ENCODE peak calls at places on chromosomes 2 and 18, in six cellular contexts. F is endothelial cell of umbilical vein, J is left ventricle myocardium inferior, G is thoracic aorta, E is dorsolateral prefrontal cortex, N is psoas muscle. I is an unnamed sample.

GRCh38 chr2:109330056-109330455 is 201.1 kb downstream of the SH3RF3 start:
- DNase-seq in J (no peak), N (no peak), E (no peak), F (no peak), G (no peak), I (peak)

GRCh38 chr2:236964291-236964690 is 121.4 kb upstream of the COPS8 start:
- DNase-seq in E (no peak), G (no peak), N (peak), F (no peak), J (no peak), I (no peak)

GRCh38 chr2:46521215-46521683 is 41.9 kb downstream of the TMEM247 start:
- DNase-seq in E (no peak), N (peak), F (no peak), G (no peak), J (peak), I (peak)

GRCh38 chr18:79903071-79903635 is 48.3 kb downstream of the SLC66A2 start:
- DNase-seq in J (no peak), E (peak), N (no peak), F (no peak), G (no peak), I (no peak)

GRCh38 chr2:127183771-127184170 is 36.3 kb downstream of the CYP27C1 start:
- DNase-seq in N (no peak), J (no peak), F (no peak), E (no peak), G (no peak), I (no peak)

GRCh38 chr2:75047907-75048625 is 89.6 kb downstream of the POLE4 start:
- DNase-seq in G (no peak), J (no peak), N (no peak), F (no peak), E (no peak), I (peak)

GRCh38 chr2:96839875-96840850 is 3.7 kb downstream of the ANKRD23 start:
- DNase-seq in N (no peak), F (no peak), E (no peak), J (no peak), G (no peak), I (no peak)

GRCh38 chr2:48605482-48606175 is 12.0 kb upstream of the GTF2A1L start:
- DNase-seq in F (no peak), E (no peak), N (no peak), J (no peak), G (no peak), I (no peak)

GRCh38 chr2:239824866-239825704 is 200.1 kb downstream of the NDUFA10 start:
- DNase-seq in N (no peak), G (no peak), E (peak), F (no peak), J (peak), I (no peak)

GRCh38 chr2:73172963-73173362 is 29.4 kb upstream of the NOTO start:
- DNase-seq in G (no peak), F (no peak), J (no peak), N (no peak), E (no peak), I (no peak)

GRCh38 chr18:10239138-10239537 is 215.3 kb upstream of the APCDD1 start:
- DNase-seq in J (peak), G (no peak), N (peak), E (no peak), F (peak), I (peak)

GRCh38 chr18:471701-472100 is 28.8 kb downstream of the COLEC12 start:
- DNase-seq in G (no peak), F (no peak), J (no peak), N (no peak), E (no peak), I (peak)

DNA sequence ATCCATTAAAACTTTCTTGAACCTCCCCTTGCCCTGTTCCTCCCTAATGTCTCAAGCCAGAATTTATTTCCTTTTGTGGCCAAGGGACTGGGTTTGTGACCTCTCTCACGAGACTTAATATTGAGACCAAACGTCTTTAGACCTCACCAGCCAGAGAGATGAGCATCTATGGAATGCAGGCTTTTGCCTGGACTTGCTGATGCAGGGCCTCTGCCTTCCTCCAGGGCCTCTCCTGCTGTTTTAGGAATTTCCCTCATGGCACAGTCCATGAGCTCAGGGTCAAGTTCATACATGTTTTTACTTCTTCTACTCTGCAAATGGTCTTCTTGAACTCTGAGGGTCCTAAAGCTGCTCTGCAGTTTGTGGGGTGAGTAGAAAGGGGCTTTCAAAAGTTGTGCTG is 22.3 kb downstream of the IL1B start:
- DNase-seq in N (no peak), G (no peak), J (no peak), F (no peak), E (no peak), I (peak)
- TF ChIP-seq CTCF in N (no peak), G (no peak), J (no peak), F (no peak), E (no peak), I (peak)

GRCh38 chr2:172101707-172102158 is 967 bp downstream of the DLX2 start:
- DNase-seq in F (no peak), G (no peak), E (no peak), N (no peak), J (no peak), I (no peak)

GRCh38 chr2:172101008-172101706 is 1.5 kb downstream of the DLX2 start:
- DNase-seq in E (no peak), G (no peak), J (no peak), F (no peak), N (no peak), I (no peak)

GRCh38 chr2:172099472-172100079 is 3.1 kb downstream of the DLX2 start:
- DNase-seq in G (no peak), N (no peak), F (no peak), J (no peak), E (no peak), I (no peak)

GRCh38 chr2:172098650-172099471 is 3.8 kb downstream of the DLX2 start:
- DNase-seq in G (no peak), J (no peak), E (no peak), F (peak), N (peak), I (peak)

DNA sequence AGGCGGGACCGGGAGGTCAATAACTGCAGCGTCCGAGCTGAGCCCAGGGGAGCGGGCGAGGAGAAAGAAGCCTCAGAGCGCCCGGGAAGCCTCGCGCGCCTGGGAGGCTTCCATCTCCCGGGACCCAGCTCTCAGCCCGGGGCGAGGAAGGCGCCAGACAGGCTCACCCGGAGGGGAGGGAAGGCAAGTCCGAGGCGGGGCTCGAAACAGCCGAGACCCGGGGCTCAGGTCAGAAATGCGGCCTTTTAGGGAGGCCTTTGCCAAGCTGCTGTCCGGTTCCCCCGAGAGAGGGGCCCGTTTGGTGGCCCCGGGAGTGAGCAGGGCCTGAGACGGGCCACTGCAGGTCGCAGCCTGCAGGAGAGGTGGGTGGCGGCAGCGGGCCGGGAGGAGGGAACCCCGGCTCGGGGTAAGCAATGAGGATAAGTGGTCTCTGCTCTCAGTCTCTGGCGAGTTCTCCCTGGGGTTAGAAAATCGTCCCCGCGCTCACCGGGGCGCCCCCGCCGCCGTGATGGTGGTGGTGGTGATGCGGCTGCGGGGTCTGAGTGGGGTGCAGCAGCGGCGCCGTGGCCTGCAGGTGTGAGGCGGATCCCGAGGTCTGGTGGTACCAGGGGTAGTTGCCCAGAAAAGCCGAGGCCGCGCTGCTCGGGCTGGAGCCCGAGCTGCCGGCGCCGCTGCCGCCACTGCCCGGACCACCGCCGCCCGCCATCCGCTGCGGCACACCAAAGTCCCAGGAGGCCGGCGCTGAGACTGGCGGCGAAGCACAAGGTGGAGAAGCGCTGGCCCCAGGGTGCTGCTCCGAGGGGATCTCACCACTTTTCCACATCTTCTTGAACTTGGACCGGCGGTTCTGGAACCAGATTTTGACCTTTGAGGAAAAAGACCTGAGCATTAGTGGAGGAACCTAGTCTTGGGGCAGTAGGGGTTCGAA is 2.4 kb downstream of the DLX2 start:
- DNase-seq in J (no peak), N (no peak), G (no peak), F (no peak), E (no peak), I (no peak)
- H3K4me3 ChIP-seq in J (peak), N (peak), G (peak), F (no peak), E (peak), I (no peak)

GRCh38 chr18:74356959-74357358 is 41.3 kb downstream of the C18orf63 start:
- DNase-seq in N (no peak), F (no peak), G (no peak), J (no peak), E (no peak), I (no peak)

GRCh38 chr18:74351354-74351753 is 35.7 kb downstream of the C18orf63 start:
- DNase-seq in J (no peak), E (no peak), F (peak), G (no peak), N (no peak), I (peak)

GRCh38 chr18:74353169-74353775 is 37.6 kb downstream of the C18orf63 start:
- DNase-seq in J (peak), G (peak), N (no peak), E (peak), F (peak), I (peak)
- TF ChIP-seq CTCF in J (peak), G (peak), N (peak), E (peak), F (peak), I (peak)

GRCh38 chr2:33136056-33136455 is 189.3 kb downstream of the LTBP1 start:
- DNase-seq in N (no peak), F (peak), J (no peak), G (no peak), E (no peak), I (peak)
- H3K4me3 ChIP-seq in N (peak), F (no peak), J (peak), G (peak), E (peak), I (peak)

GRCh38 chr2:62339413-62339812 is 143.5 kb downstream of the B3GNT2 start:
- DNase-seq in F (no peak), J (no peak), E (no peak), G (no peak), N (no peak), I (no peak)
- TF ChIP-seq CTCF in F (peak), J (peak), E (no peak), G (no peak), N (no peak), I (peak)

DNA sequence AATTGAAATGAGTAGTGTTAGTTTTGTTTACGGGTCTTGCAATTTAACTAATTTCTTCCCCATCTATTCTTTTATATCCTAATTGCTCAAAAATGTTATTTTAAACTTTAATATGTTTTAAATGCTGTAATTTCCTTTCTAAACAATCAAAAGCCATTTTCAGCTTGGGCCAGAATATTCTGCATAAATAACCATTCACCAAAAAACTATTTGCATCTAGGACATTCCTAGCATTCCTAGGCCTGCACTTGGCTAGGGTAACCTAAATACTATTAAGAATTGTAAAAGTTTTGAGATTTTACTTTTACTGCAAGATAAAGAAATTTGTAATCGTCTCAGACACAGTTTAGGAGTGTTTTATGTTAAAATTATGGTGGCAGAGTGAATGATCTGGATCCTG is 7.8 kb upstream of the ETAA1 start:
- DNase-seq in E (no peak), N (no peak), F (peak), G (no peak), J (no peak), I (peak)
- H3K4me3 ChIP-seq in E (no peak), N (no peak), F (no peak), G (no peak), J (no peak), I (no peak)